ENCODE peak calls at places on chromosome 5, in six cellular contexts. E is AG08396, C is astrocyte, A is RWPE1, U is NCI-H774, W is SK-MEL-5. Q is an unnamed sample.

GRCh38 chr5:167970002-167970401 is 321.4 kb upstream of the WWC1 start:
- DNase-seq in E (no peak), A (no peak), W (no peak), U (no peak), C (peak; percentile 75), Q (no peak)

GRCh38 chr5:910769-911160 is 18.1 kb downstream of the TRIP13 start:
- DNase-seq in E (no peak), C (no peak), U (no peak), W (no peak), A (no peak), Q (no peak)

GRCh38 chr5:1362242-1363015 is 17.5 kb upstream of the CLPTM1L start:
- DNase-seq in C (no peak), W (no peak), U (no peak), E (no peak), A (no peak), Q (no peak)

GRCh38 chr5:176542596-176543427 is 5.6 kb upstream of the RNF44 start:
- DNase-seq in E (peak; percentile 48), W (peak; percentile 6), C (no peak), A (peak; percentile 38), U (no peak), Q (peak; percentile 25)

GRCh38 chr5:180339583-180340183 is 13.5 kb downstream of the GFPT2 start:
- DNase-seq in U (no peak), E (no peak), C (peak; percentile 37), A (no peak), W (no peak), Q (no peak)

GRCh38 chr5:179111267-179112207 is 51.4 kb downstream of the ZNF354C start:
- DNase-seq in C (no peak), E (no peak), W (no peak), A (no peak), U (no peak), Q (no peak)

GRCh38 chr5:43420241-43420640 is 8.1 kb upstream of the CCL28 start:
- DNase-seq in A (no peak), E (no peak), U (no peak), W (no peak), C (peak; percentile 30), Q (no peak)

GRCh38 chr5:29758986-29759421 is 1434.5 kb upstream of the CDH6 start:
- DNase-seq in U (no peak), E (no peak), C (no peak), W (peak; percentile 33), A (no peak), Q (no peak)

GRCh38 chr5:2094616-2094995 is 211.9 kb upstream of the IRX4 start:
- DNase-seq in E (no peak), U (no peak), C (no peak), W (no peak), A (no peak), Q (no peak)

GRCh38 chr5:180648658-180649296 is 623 bp downstream of the FLT4 start:
- DNase-seq in A (no peak), E (no peak), U (no peak), W (no peak), C (no peak), Q (no peak)

GRCh38 chr5:58450018-58450417 is 9.9 kb downstream of the PLK2 start:
- DNase-seq in W (no peak), C (peak; percentile 38), E (no peak), U (no peak), A (no peak), Q (no peak)

GRCh38 chr5:147303251-147303650 is 68.4 kb downstream of the STK32A start:
- DNase-seq in U (no peak), W (no peak), C (peak; percentile 81), A (no peak), E (peak; percentile 10), Q (peak; percentile 59)

GRCh38 chr5:324736-325612 is 3.5 kb downstream of the AHRR start:
- DNase-seq in E (no peak), U (no peak), C (no peak), W (no peak), A (no peak), Q (no peak)

GRCh38 chr5:163496286-163496685 is 9.1 kb upstream of the MAT2B start:
- DNase-seq in E (peak; percentile 7), A (peak; percentile 24), W (no peak), U (no peak), C (peak; percentile 27), Q (no peak)

GRCh38 chr5:100634937-100635336 is 99.8 kb downstream of the FAM174A start:
- DNase-seq in W (no peak), C (peak; percentile 5), E (no peak), U (no peak), A (no peak), Q (no peak)

GRCh38 chr5:152293189-152293588 is 111.9 kb downstream of the NMUR2 start:
- DNase-seq in E (no peak), W (no peak), A (no peak), C (no peak), U (no peak), Q (no peak)

GRCh38 chr5:10227396-10227795 is 22.3 kb downstream of the ATPSCKMT start:
- DNase-seq in W (no peak), U (no peak), C (peak; percentile 63), E (no peak), A (no peak), Q (no peak)

GRCh38 chr5:67002832-67003231 is 193.8 kb downstream of the CD180 start:
- DNase-seq in A (no peak), E (no peak), W (no peak), U (no peak), C (no peak), Q (peak; percentile 7)

GRCh38 chr5:179700401-179700918 is 1.7 kb downstream of the CANX start:
- DNase-seq in A (peak; percentile 38), W (no peak), C (peak; percentile 16), E (no peak), U (no peak), Q (peak; percentile 31)

GRCh38 chr5:10111575-10111974 is 138.1 kb downstream of the ATPSCKMT start:
- DNase-seq in U (peak; percentile 51), E (peak; percentile 65), A (peak; percentile 43), C (peak; percentile 25), W (peak; percentile 89), Q (peak; percentile 10)

GRCh38 chr5:170181902-170182301 is 50.9 kb upstream of the C5orf58 start:
- DNase-seq in C (peak; percentile 3), E (no peak), A (no peak), W (no peak), U (no peak), Q (no peak)

GRCh38 chr5:146447734-146448380 is 724 bp downstream of the TCERG1 start:
- DNase-seq in E (peak; percentile 29), A (peak; percentile 33), U (no peak), W (peak; percentile 38), C (peak; percentile 50), Q (no peak)

GRCh38 chr5:10975915-10976314 is 214.9 kb upstream of the DAP start:
- DNase-seq in U (no peak), E (no peak), A (no peak), C (peak; percentile 76), W (no peak), Q (no peak)

GRCh38 chr5:58849995-58850667 is 267.3 kb downstream of the RAB3C start:
- DNase-seq in U (peak; percentile 38), W (peak; percentile 75), E (peak; percentile 9), A (peak; percentile 53), C (peak; percentile 15), Q (no peak)

GRCh38 chr5:150279618-150280017 is 10.0 kb downstream of the CAMK2A start:
- DNase-seq in W (no peak), U (no peak), E (no peak), A (no peak), C (no peak), Q (no peak)

GRCh38 chr5:150642567-150642927 is 2.1 kb downstream of the SYNPO start:
- DNase-seq in C (peak; percentile 90), U (no peak), E (peak; percentile 86), W (no peak), A (peak; percentile 97), Q (peak; percentile 92)

GRCh38 chr5:74517700-74518099 is 122.8 kb downstream of the ENC1 start:
- DNase-seq in E (peak; percentile 34), C (peak; percentile 89), U (no peak), A (no peak), W (no peak), Q (no peak)

GRCh38 chr5:33806736-33807442 is 84.9 kb downstream of the ADAMTS12 start:
- DNase-seq in C (peak; percentile 81), U (no peak), E (peak; percentile 31), A (peak; percentile 19), W (no peak), Q (no peak)

GRCh38 chr5:160260881-160261815 is 31.8 kb downstream of the FABP6 start:
- DNase-seq in U (peak; percentile 71), E (peak; percentile 78), A (no peak), W (no peak), C (peak; percentile 97), Q (peak; percentile 54)

GRCh38 chr5:944992-945685 is 52.5 kb downstream of the TRIP13 start:
- DNase-seq in A (no peak), W (no peak), U (no peak), C (no peak), E (no peak), Q (no peak)

GRCh38 chr5:80225189-80225588 is 30.7 kb downstream of the SERINC5 start:
- DNase-seq in A (no peak), C (no peak), W (no peak), U (no peak), E (no peak), Q (no peak)

GRCh38 chr5:179241175-179241574 is 104.1 kb downstream of the ADAMTS2 start:
- DNase-seq in C (no peak), W (no peak), U (no peak), E (no peak), A (no peak), Q (no peak)

GRCh38 chr5:176619569-176620332 is 9.8 kb upstream of the GPRIN1 start:
- DNase-seq in A (no peak), C (no peak), E (no peak), W (no peak), U (no peak), Q (no peak)

GRCh38 chr5:125179617-125180016 is 433.2 kb upstream of the ZNF608 start:
- DNase-seq in C (no peak), U (no peak), E (no peak), W (no peak), A (no peak), Q (no peak)

GRCh38 chr5:78907255-78907886 is 77.7 kb downstream of the ARSB start:
- DNase-seq in U (no peak), E (peak; percentile 81), A (no peak), W (no peak), C (peak; percentile 99), Q (peak; percentile 7)

GRCh38 chr5:95237324-95237723 is 47.6 kb downstream of the MCTP1 start:
- DNase-seq in U (no peak), W (peak; percentile 37), A (no peak), C (no peak), E (no peak), Q (no peak)

Q was measured in thyroid gland.